ENCODE peak calls at places on chromosomes 5 and 9, in five cellular contexts. K is astrocyte of the spinal cord, W is gastrocnemius medialis, C is Calu3, D is PC-3. F is an unnamed sample.

GRCh38 chr9:94623253-94623652 is 16.1 kb downstream of the FBP1 start:
- DNase-seq in W (no peak), D (no peak), K (no peak), C (peak), F (no peak)

GRCh38 chr9:130150779-130151381 is 21.3 kb upstream of the NCS1 start:
- DNase-seq in C (no peak), W (no peak), K (no peak), D (peak), F (no peak)

GRCh38 chr9:99030082-99030481 is 74.8 kb upstream of the TGFBR1 start:
- DNase-seq in K (peak), C (no peak), W (no peak), D (no peak), F (peak)

GRCh38 chr9:4541281-4541680 is 51.0 kb downstream of the SLC1A1 start:
- DNase-seq in K (no peak), C (no peak), D (no peak), W (no peak), F (no peak)

GRCh38 chr9:29213374-29214161 is 1640.3 kb upstream of the C9orf72 start:
- DNase-seq in K (peak), D (peak), W (no peak), C (peak), F (no peak)

GRCh38 chr9:122195875-122196274 is 32.9 kb downstream of the LHX6 start:
- DNase-seq in C (no peak), W (no peak), D (no peak), K (no peak), F (no peak)

GRCh38 chr9:74096420-74096819 is 400.7 kb upstream of the RORB start:
- DNase-seq in K (no peak), C (no peak), W (no peak), D (no peak), F (no peak)

GRCh38 chr9:114002271-114002985 is 75.7 kb downstream of the AMBP start:
- DNase-seq in C (no peak), D (no peak), K (no peak), W (no peak), F (no peak)

GRCh38 chr9:9142001-9142400 is 1342.4 kb upstream of the DMAC1 start:
- DNase-seq in C (no peak), K (no peak), W (no peak), D (no peak), F (no peak)

GRCh38 chr5:14153932-14154646 is 10.9 kb downstream of the TRIO start:
- DNase-seq in C (peak), K (peak), D (peak), W (peak), F (no peak)

GRCh38 chr5:60410427-60410826 is 289.5 kb downstream of the DEPDC1B start:
- DNase-seq in D (no peak), C (no peak), K (no peak), W (no peak), F (no peak)

GRCh38 chr5:134225780-134226440 is at the start of gene PPP2CA:
- DNase-seq in C (peak), D (peak), W (peak), K (peak), F (peak)

GRCh38 chr5:123597018-123597417 is 85.0 kb downstream of the CSNK1G3 start:
- DNase-seq in D (no peak), W (no peak), C (no peak), K (no peak), F (no peak)

GRCh38 chr9:133874659-133875058 is 117.5 kb downstream of the VAV2 start:
- DNase-seq in C (no peak), W (no peak), D (no peak), K (no peak), F (no peak)

GRCh38 chr9:2635922-2636321 is 14.3 kb downstream of the VLDLR start:
- DNase-seq in K (no peak), D (no peak), C (no peak), W (no peak), F (no peak)

GRCh38 chr5:6766558-6767191 is 53.4 kb downstream of the TENT4A start:
- DNase-seq in D (peak), K (peak), W (peak), C (peak), F (peak)

GRCh38 chr9:18018661-18019060 is 439.8 kb downstream of the SH3GL2 start:
- DNase-seq in C (no peak), K (no peak), D (no peak), W (no peak), F (no peak)

GRCh38 chr5:35159370-35159742 is 70.9 kb downstream of the PRLR start:
- DNase-seq in W (no peak), K (no peak), C (no peak), D (no peak), F (no peak)

GRCh38 chr5:14447958-14448881 is 133.4 kb upstream of the OTULINL start:
- DNase-seq in K (peak), C (no peak), W (no peak), D (no peak), F (no peak)

GRCh38 chr9:123743737-123744136 is 186.2 kb downstream of the DENND1A start:
- DNase-seq in D (no peak), W (no peak), K (no peak), C (no peak), F (no peak)

GRCh38 chr9:122122903-122123632 is 30.0 kb upstream of the TTLL11 start:
- DNase-seq in K (peak), C (peak), W (peak), D (peak), F (peak)

GRCh38 chr5:157710431-157710830 is 20.8 kb upstream of the THG1L start:
- DNase-seq in C (no peak), D (no peak), W (no peak), K (peak), F (no peak)

GRCh38 chr9:27368317-27368985 is 71.5 kb upstream of the EQTN start:
- DNase-seq in D (no peak), C (no peak), K (peak), W (no peak), F (no peak)

GRCh38 chr5:124860271-124860670 is 113.8 kb upstream of the ZNF608 start:
- DNase-seq in D (peak), K (no peak), C (no peak), W (no peak), F (no peak)

GRCh38 chr5:10133830-10134229 is 115.9 kb downstream of the ATPSCKMT start:
- DNase-seq in W (no peak), D (peak), C (no peak), K (no peak), F (no peak)

GRCh38 chr5:78627766-78628165 is 20.8 kb downstream of the LHFPL2 start:
- DNase-seq in D (no peak), W (no peak), K (peak), C (no peak), F (no peak)

GRCh38 chr5:78624992-78625391 is 23.6 kb downstream of the LHFPL2 start:
- DNase-seq in W (no peak), D (no peak), K (no peak), C (no peak), F (no peak)

GRCh38 chr5:78626009-78626571 is 22.5 kb downstream of the LHFPL2 start:
- DNase-seq in K (no peak), C (no peak), W (no peak), D (no peak), F (no peak)

GRCh38 chr5:78628260-78629024 is 20.1 kb downstream of the LHFPL2 start:
- DNase-seq in K (no peak), D (no peak), W (no peak), C (no peak), F (no peak)

DNA sequence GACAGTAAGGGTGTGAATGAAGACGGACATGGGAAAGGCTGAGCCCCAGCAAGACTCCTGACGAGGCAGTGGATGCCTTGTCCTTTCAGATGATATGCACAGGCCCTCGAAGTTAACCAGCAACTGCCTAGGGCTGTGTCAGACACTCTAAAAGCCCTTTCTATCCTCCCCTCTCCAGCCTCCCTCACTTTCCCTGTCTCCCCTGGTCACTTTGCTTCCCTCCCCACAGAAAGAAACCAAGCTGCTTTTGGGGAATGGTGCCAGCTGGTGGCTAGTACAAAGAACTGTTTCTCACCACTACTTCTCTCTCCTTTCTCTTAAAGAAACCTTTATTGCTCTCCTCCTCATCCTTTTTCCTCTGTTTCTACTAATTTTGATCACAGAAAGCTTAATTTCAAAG is 21.4 kb downstream of the LHFPL2 start:
- DNase-seq in D (peak), C (no peak), K (peak), W (no peak), F (no peak)
- TF ChIP-seq CTCF in D (peak), C (no peak), K (peak), W (no peak), F (peak)

GRCh38 chr5:156232251-156232869 is 94.6 kb upstream of the SGCD start:
- DNase-seq in W (no peak), K (no peak), C (no peak), D (no peak), F (no peak)
- TF ChIP-seq CTCF in W (no peak), K (no peak), C (no peak), D (no peak), F (no peak)

GRCh38 chr9:93148721-93149120 is 14.7 kb upstream of the NINJ1 start:
- DNase-seq in D (no peak), K (no peak), W (no peak), C (no peak), F (no peak)
- TF ChIP-seq CTCF in D (no peak), K (no peak), W (no peak), C (no peak), F (no peak)

GRCh38 chr9:16552252-16552651 is 318.2 kb downstream of the BNC2 start:
- DNase-seq in W (no peak), D (no peak), K (no peak), C (no peak), F (no peak)
- TF ChIP-seq CTCF in W (no peak), D (no peak), K (no peak), C (no peak), F (no peak)

GRCh38 chr5:177327539-177328522 is 16.1 kb upstream of the MXD3 start:
- DNase-seq in C (peak), W (no peak), D (peak), K (peak), F (no peak)
- TF ChIP-seq CTCF in C (peak), W (no peak), D (peak), K (peak), F (no peak)

GRCh38 chr9:82183181-82183860 is 194.7 kb downstream of the SPATA31D1 start:
- DNase-seq in C (no peak), K (no peak), D (no peak), W (no peak), F (no peak)

GRCh38 chr9:82184524-82184923 is 196.0 kb downstream of the SPATA31D1 start:
- DNase-seq in D (no peak), K (no peak), W (no peak), C (no peak), F (no peak)

GRCh38 chr9:82191082-82191481 is 202.5 kb downstream of the SPATA31D1 start:
- DNase-seq in C (no peak), D (no peak), K (no peak), W (no peak), F (no peak)

GRCh38 chr9:82188817-82189216 is 200.2 kb downstream of the SPATA31D1 start:
- DNase-seq in D (no peak), W (no peak), K (no peak), C (no peak), F (no peak)
- TF ChIP-seq CTCF in D (peak), W (no peak), K (no peak), C (no peak), F (no peak)

GRCh38 chr5:66454186-66455078 is 141.8 kb upstream of the MAST4 start:
- DNase-seq in W (no peak), C (no peak), D (no peak), K (peak), F (no peak)

GRCh38 chr5:66459728-66460127 is 136.5 kb upstream of the MAST4 start:
- DNase-seq in D (no peak), K (no peak), W (no peak), C (no peak), F (no peak)
- TF ChIP-seq CTCF in D (no peak), K (no peak), W (no peak), C (no peak), F (no peak)

F was measured in AG09319.